ENCODE peak calls at places on chromosome 3, in six cellular contexts. C is IMR-90, Z is upper lobe of left lung, Q is AG04450, N is A549, W is H1. O is an unnamed sample.

GRCh38 chr3:55296035-55296434 is 191.1 kb downstream of the WNT5A start:
- DNase-seq in N (no peak), W (no peak), Z (no peak), C (peak; percentile 80), Q (no peak), O (no peak)

GRCh38 chr3:55690746-55691540 is 203.8 kb upstream of the WNT5A start:
- DNase-seq in C (no peak), Q (no peak), W (peak; percentile 68), N (no peak), Z (no peak), O (peak; percentile 49)

GRCh38 chr3:42499478-42499871 is 3.0 kb upstream of the VIPR1 start:
- DNase-seq in W (peak; percentile 35), C (no peak), N (no peak), Z (no peak), Q (no peak), O (no peak)

GRCh38 chr3:175805825-175806224 is 946.7 kb downstream of the NAALADL2 start:
- DNase-seq in W (no peak), Q (no peak), N (no peak), Z (no peak), C (peak; percentile 28), O (no peak)

GRCh38 chr3:168165390-168166269 is 69.9 kb upstream of the GOLIM4 start:
- DNase-seq in Q (peak; percentile 60), C (peak; percentile 76), Z (no peak), W (no peak), N (peak; percentile 15), O (peak; percentile 45)

GRCh38 chr3:55191911-55192787 is 264.3 kb upstream of the LRTM1 start:
- DNase-seq in N (no peak), W (no peak), Q (peak; percentile 76), C (peak; percentile 98), Z (no peak), O (no peak)

GRCh38 chr3:6989608-6990291 is 128.8 kb downstream of the GRM7 start:
- DNase-seq in W (no peak), C (no peak), N (no peak), Q (no peak), Z (no peak), O (no peak)

GRCh38 chr3:177764377-177764912 is 567.2 kb upstream of the TBL1XR1 start:
- DNase-seq in N (no peak), Z (no peak), W (no peak), Q (no peak), C (peak; percentile 41), O (no peak)

GRCh38 chr3:117404756-117405155 is 695.2 kb downstream of the TUSC7 start:
- DNase-seq in Z (no peak), Q (no peak), C (no peak), N (no peak), W (no peak), O (no peak)

GRCh38 chr3:71694358-71694999 is 30.7 kb downstream of the EIF4E3 start:
- DNase-seq in Z (no peak), N (no peak), W (no peak), C (peak; percentile 96), Q (peak; percentile 82), O (no peak)

GRCh38 chr3:185770071-185770470 is 54.8 kb downstream of the IGF2BP2 start:
- DNase-seq in N (no peak), Q (no peak), Z (no peak), W (peak; percentile 45), C (no peak), O (no peak)

GRCh38 chr3:127735767-127736693 is 63.3 kb downstream of the ABTB1 start:
- DNase-seq in C (peak; percentile 86), Q (peak; percentile 44), W (no peak), N (peak; percentile 13), Z (no peak), O (no peak)

GRCh38 chr3:13524979-13525669 is 23.8 kb upstream of the FBLN2 start:
- DNase-seq in Q (no peak), W (no peak), C (peak; percentile 38), Z (no peak), N (no peak), O (no peak)

GRCh38 chr3:136380530-136380929 is 130.4 kb downstream of the PCCB start:
- DNase-seq in Z (no peak), Q (no peak), C (peak; percentile 34), W (no peak), N (no peak), O (no peak)

GRCh38 chr3:128567705-128568356 is 74.8 kb upstream of the GATA2 start:
- DNase-seq in C (no peak), Q (no peak), N (no peak), W (no peak), Z (no peak), O (no peak)

GRCh38 chr3:53890726-53891499 is 746 bp downstream of the SELENOK start:
- DNase-seq in Z (no peak), W (peak; percentile 47), Q (no peak), N (peak; percentile 17), C (peak; percentile 42), O (no peak)

GRCh38 chr3:71581451-71581980 is 2.0 kb downstream of the FOXP1 start:
- DNase-seq in W (peak; percentile 74), Q (no peak), C (no peak), N (no peak), Z (peak; percentile 92), O (peak; percentile 52)

GRCh38 chr3:113685956-113686721 is 10.3 kb downstream of the USF3 start:
- DNase-seq in N (no peak), Q (no peak), Z (no peak), C (peak; percentile 59), W (no peak), O (no peak)

GRCh38 chr3:143644370-143645089 is 203.7 kb downstream of the SLC9A9 start:
- DNase-seq in Q (peak; percentile 10), Z (no peak), W (peak; percentile 48), N (peak; percentile 46), C (peak; percentile 59), O (peak; percentile 43)

GRCh38 chr3:170780955-170781354 is 89.0 kb downstream of the RPL22L1 start:
- DNase-seq in Z (no peak), Q (no peak), N (no peak), W (no peak), C (peak; percentile 72), O (no peak)

DNA sequence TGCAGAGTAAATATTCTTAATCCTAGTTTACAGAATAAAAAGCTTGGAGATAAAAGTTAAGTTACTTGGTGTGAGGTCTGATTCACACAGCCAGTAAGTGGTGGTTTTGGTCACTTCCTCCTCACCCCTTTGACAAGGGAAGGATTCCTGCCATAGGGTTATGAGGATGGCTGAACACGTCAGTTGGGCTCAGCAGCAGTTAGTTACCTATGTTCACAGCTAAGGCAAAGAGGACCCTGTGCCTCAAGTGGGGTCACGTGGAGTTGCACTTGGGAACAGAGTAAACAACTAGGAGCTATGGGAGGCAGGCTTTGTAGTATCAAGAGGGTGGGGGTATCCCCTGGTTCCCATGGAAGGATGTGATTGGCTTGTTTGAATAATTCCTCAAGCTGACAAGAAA is 232.2 kb downstream of the UBE2E2 start:
- DNase-seq in Q (no peak), C (no peak), N (no peak), Z (no peak), W (no peak), O (no peak)
- TF ChIP-seq CTCF in Q (no peak), C (no peak), N (no peak), Z (no peak), W (no peak), O (no peak)

GRCh38 chr3:132911741-132912415 is 126.3 kb upstream of the TMEM108 start:
- DNase-seq in W (no peak), C (no peak), N (no peak), Q (no peak), Z (no peak), O (no peak)

GRCh38 chr3:132907293-132907692 is 130.9 kb upstream of the TMEM108 start:
- DNase-seq in Z (peak; percentile 57), N (no peak), W (no peak), Q (no peak), C (no peak), O (no peak)

GRCh38 chr3:132916096-132916495 is 122.1 kb upstream of the TMEM108 start:
- DNase-seq in C (no peak), Q (no peak), W (no peak), N (no peak), Z (no peak), O (no peak)

DNA sequence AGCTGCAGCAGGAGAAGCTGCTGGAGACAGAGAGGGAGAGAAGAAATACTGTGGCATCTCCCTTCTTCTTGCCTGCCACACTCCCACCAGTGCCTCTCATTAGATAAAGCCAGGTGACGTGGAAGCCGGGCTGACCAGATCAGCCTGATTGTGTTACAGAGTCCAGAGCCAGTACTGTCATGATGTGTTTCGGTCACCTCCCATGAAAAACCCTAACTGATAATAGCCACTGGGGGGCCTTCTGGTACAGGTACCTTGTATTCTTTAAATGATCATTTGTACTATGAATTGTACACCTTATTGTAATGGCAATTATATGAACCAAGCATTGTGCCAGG is 125.8 kb upstream of the TMEM108 start:
- DNase-seq in C (no peak), Q (no peak), Z (no peak), N (no peak), W (no peak), O (no peak)
- TF ChIP-seq CTCF in C (no peak), Q (no peak), Z (no peak), N (no peak), W (no peak), O (no peak)

GRCh38 chr3:45753095-45753494 is 43.2 kb downstream of the SLC6A20 start:
- DNase-seq in W (no peak), Q (no peak), C (no peak), Z (no peak), N (no peak), O (no peak)
- TF ChIP-seq CTCF in W (no peak), Q (no peak), C (no peak), Z (no peak), N (no peak), O (no peak)

GRCh38 chr3:126131881-126132750 is 48.2 kb upstream of the SLC41A3 start:
- DNase-seq in N (no peak), Q (no peak), W (peak; percentile 38), C (no peak), Z (peak; percentile 38), O (peak; percentile 1)

GRCh38 chr3:126133606-126134005 is 46.8 kb downstream of the ALDH1L1 start:
- DNase-seq in Z (no peak), N (no peak), C (no peak), W (peak; percentile 47), Q (no peak), O (no peak)

GRCh38 chr3:126130981-126131750 is 47.2 kb upstream of the SLC41A3 start:
- DNase-seq in Q (no peak), Z (peak; percentile 56), W (peak; percentile 8), N (no peak), C (no peak), O (no peak)

GRCh38 chr3:126134219-126134975 is 46.0 kb downstream of the ALDH1L1 start:
- DNase-seq in Q (peak; percentile 8), C (peak; percentile 36), Z (peak; percentile 71), N (peak; percentile 28), W (peak; percentile 87), O (peak; percentile 85)

DNA sequence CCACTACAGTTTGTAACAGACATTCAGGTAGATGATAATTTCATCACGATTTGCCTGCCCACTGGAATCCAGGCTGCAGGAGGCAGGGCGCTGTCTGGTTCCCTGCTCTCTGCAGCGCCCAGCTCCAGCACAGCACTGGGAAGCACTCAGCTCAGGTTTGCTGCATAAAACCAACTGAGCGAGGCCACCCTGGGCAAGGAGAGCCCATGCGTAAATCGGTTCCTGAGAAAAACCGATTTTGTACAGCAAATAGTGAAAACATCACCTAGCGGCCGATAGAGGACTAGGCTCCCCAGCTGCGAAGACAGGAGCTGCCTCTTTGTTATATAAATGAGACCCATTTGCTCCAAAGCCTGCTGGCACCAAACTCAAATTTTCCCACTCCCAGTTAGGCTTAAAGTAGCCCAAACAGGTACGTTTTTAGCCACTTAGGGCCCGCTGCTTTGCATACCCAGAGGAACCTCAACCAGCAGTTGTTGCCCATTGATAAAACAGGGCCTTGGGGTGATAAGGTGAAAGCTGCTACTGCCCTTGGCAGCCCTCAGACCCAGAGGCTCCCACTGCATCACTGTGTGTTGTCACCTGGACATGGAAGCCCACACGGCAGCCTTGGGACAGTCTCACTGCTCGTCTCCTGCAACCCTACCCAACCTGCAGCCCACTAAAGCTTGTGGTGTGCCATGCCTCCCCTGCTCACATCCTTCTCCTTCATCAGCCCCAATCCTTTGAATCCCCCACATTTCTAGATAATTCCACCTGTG is 47.5 kb downstream of the ALDH1L1 start:
- DNase-seq in C (peak; percentile 12), Z (no peak), W (peak; percentile 60), N (peak; percentile 13), Q (no peak), O (peak; percentile 28)
- TF ChIP-seq CTCF in C (peak; percentile 40), Z (no peak), W (no peak), N (peak; percentile 27), Q (peak; percentile 54), O (peak; percentile 44)

O was measured in nephron progenitor cell.